ENCODE peak calls at places on chromosomes 3 and 15, in six cellular contexts. One of them, this sample, is unnamed.
A peak's percentile ranks its signal among the peaks of the same experiment; 100 is the strongest.

GRCh38 chr15:98817745-98818144 is 169.4 kb downstream of the IGF1R start:
- DNase-seq in fibroblast of lung: no peak
- DNase-seq in aorta: no peak
- DNase-seq in C1 segment of cervical spinal cord: no peak
- DNase-seq in AG10803: no peak
- DNase-seq in NCI-H69: no peak
- DNase-seq in this sample: no peak

GRCh38 chr3:8371085-8371551 is 130.5 kb upstream of the LMCD1 start:
- DNase-seq in AG10803: peak; percentile 62
- DNase-seq in fibroblast of lung: peak; percentile 95
- DNase-seq in C1 segment of cervical spinal cord: no peak
- DNase-seq in aorta: no peak
- DNase-seq in NCI-H69: peak; percentile 1
- DNase-seq in this sample: no peak

GRCh38 chr3:169403855-169404254 is 259.7 kb downstream of the MECOM start:
- DNase-seq in NCI-H69: no peak
- DNase-seq in aorta: no peak
- DNase-seq in AG10803: no peak
- DNase-seq in C1 segment of cervical spinal cord: no peak
- DNase-seq in fibroblast of lung: no peak
- DNase-seq in this sample: no peak

GRCh38 chr3:52406791-52407510 is 38.0 kb downstream of the SEMA3G start:
- DNase-seq in aorta: peak; percentile 61
- DNase-seq in C1 segment of cervical spinal cord: no peak
- DNase-seq in fibroblast of lung: no peak
- DNase-seq in NCI-H69: no peak
- DNase-seq in AG10803: no peak
- DNase-seq in this sample: no peak

GRCh38 chr15:71328453-71328852 is 213.2 kb downstream of the THSD4 start:
- DNase-seq in fibroblast of lung: no peak
- DNase-seq in aorta: no peak
- DNase-seq in AG10803: no peak
- DNase-seq in NCI-H69: no peak
- DNase-seq in C1 segment of cervical spinal cord: no peak
- DNase-seq in this sample: no peak

GRCh38 chr3:160003520-160004128 is 15.0 kb downstream of the IL12A start:
- DNase-seq in AG10803: peak; percentile 54
- DNase-seq in aorta: no peak
- DNase-seq in NCI-H69: peak; percentile 75
- DNase-seq in fibroblast of lung: peak; percentile 35
- DNase-seq in C1 segment of cervical spinal cord: no peak
- DNase-seq in this sample: no peak

GRCh38 chr3:23992051-23992628 is 47.1 kb downstream of the NR1D2 start:
- DNase-seq in AG10803: peak; percentile 76
- DNase-seq in fibroblast of lung: peak; percentile 77
- DNase-seq in C1 segment of cervical spinal cord: peak; percentile 73
- DNase-seq in NCI-H69: peak; percentile 89
- DNase-seq in aorta: no peak
- DNase-seq in this sample: no peak

GRCh38 chr3:67610458-67610857 is 44.0 kb downstream of the SUCLG2 start:
- DNase-seq in AG10803: peak; percentile 34
- DNase-seq in NCI-H69: no peak
- DNase-seq in fibroblast of lung: peak; percentile 66
- DNase-seq in aorta: no peak
- DNase-seq in C1 segment of cervical spinal cord: no peak
- DNase-seq in this sample: no peak

GRCh38 chr3:143855183-143855582 is 6.9 kb upstream of the SLC9A9 start:
- DNase-seq in C1 segment of cervical spinal cord: no peak
- DNase-seq in NCI-H69: no peak
- DNase-seq in AG10803: no peak
- DNase-seq in fibroblast of lung: no peak
- DNase-seq in aorta: no peak
- DNase-seq in this sample: no peak

GRCh38 chr15:40330368-40330836 is 6.9 kb downstream of the INAFM2 start:
- DNase-seq in fibroblast of lung: peak; percentile 63
- DNase-seq in AG10803: peak; percentile 82
- DNase-seq in NCI-H69: peak; percentile 61
- DNase-seq in aorta: no peak
- DNase-seq in C1 segment of cervical spinal cord: no peak
- DNase-seq in this sample: no peak

GRCh38 chr3:38574411-38575278 is 74.8 kb downstream of the SCN5A start:
- DNase-seq in C1 segment of cervical spinal cord: no peak
- DNase-seq in fibroblast of lung: no peak
- DNase-seq in aorta: peak; percentile 38
- DNase-seq in AG10803: no peak
- DNase-seq in NCI-H69: no peak
- DNase-seq in this sample: peak; percentile 65

GRCh38 chr3:7721869-7722268 is 779.8 kb upstream of the LMCD1 start:
- DNase-seq in fibroblast of lung: no peak
- DNase-seq in AG10803: no peak
- DNase-seq in aorta: no peak
- DNase-seq in C1 segment of cervical spinal cord: no peak
- DNase-seq in NCI-H69: no peak
- DNase-seq in this sample: no peak

GRCh38 chr15:52786436-52787122 is 3.6 kb downstream of the ONECUT1 start:
- DNase-seq in NCI-H69: no peak
- DNase-seq in fibroblast of lung: no peak
- DNase-seq in C1 segment of cervical spinal cord: no peak
- DNase-seq in aorta: peak; percentile 75
- DNase-seq in AG10803: no peak
- DNase-seq in this sample: no peak

GRCh38 chr3:183100376-183100775 is 1.1 kb upstream of the MCCC1 start:
- DNase-seq in AG10803: no peak
- DNase-seq in fibroblast of lung: no peak
- DNase-seq in NCI-H69: no peak
- DNase-seq in C1 segment of cervical spinal cord: no peak
- DNase-seq in aorta: no peak
- DNase-seq in this sample: no peak

GRCh38 chr3:125121246-125122010 is 65.6 kb upstream of the HEG1 start:
- DNase-seq in C1 segment of cervical spinal cord: no peak
- DNase-seq in fibroblast of lung: no peak
- DNase-seq in NCI-H69: no peak
- DNase-seq in AG10803: no peak
- DNase-seq in aorta: no peak
- DNase-seq in this sample: no peak

GRCh38 chr3:72342450-72342849 is 505.8 kb downstream of the SHQ1 start:
- DNase-seq in AG10803: no peak
- DNase-seq in aorta: peak; percentile 36
- DNase-seq in C1 segment of cervical spinal cord: no peak
- DNase-seq in fibroblast of lung: no peak
- DNase-seq in NCI-H69: no peak
- DNase-seq in this sample: no peak

GRCh38 chr15:80155001-80155377 is 2.2 kb downstream of the FAH start:
- DNase-seq in C1 segment of cervical spinal cord: no peak
- DNase-seq in NCI-H69: no peak
- DNase-seq in fibroblast of lung: no peak
- DNase-seq in aorta: no peak
- DNase-seq in AG10803: no peak
- DNase-seq in this sample: no peak

GRCh38 chr15:69854521-69855171 is 243.1 kb downstream of the TLE3 start:
- DNase-seq in NCI-H69: no peak
- DNase-seq in AG10803: peak; percentile 85
- DNase-seq in C1 segment of cervical spinal cord: no peak
- DNase-seq in aorta: no peak
- DNase-seq in fibroblast of lung: peak; percentile 91
- DNase-seq in this sample: no peak

GRCh38 chr15:92520914-92521623 is 127.4 kb downstream of the ST8SIA2 start:
- DNase-seq in C1 segment of cervical spinal cord: no peak
- DNase-seq in NCI-H69: no peak
- DNase-seq in AG10803: no peak
- DNase-seq in aorta: no peak
- DNase-seq in fibroblast of lung: peak; percentile 25
- DNase-seq in this sample: no peak

This sample was measured in suprapubic skin.